ENCODE peak calls at places on chromosomes 5 and 9, in five cellular contexts. One of them, this sample, is unnamed.

GRCh38 chr9:134689320-134690181 is 47.9 kb downstream of the COL5A1 start:
- DNase-seq in breast epithelium: peak; percentile 47
- DNase-seq in CD4-positive, alpha-beta T cell: no peak
- DNase-seq in mucosa of descending colon: peak; percentile 60
- DNase-seq in osteoblast: peak; percentile 97
- DNase-seq in this sample: peak; percentile 57

GRCh38 chr9:128271112-128271511 is 4.7 kb downstream of the GOLGA2 start:
- DNase-seq in breast epithelium: peak; percentile 48
- DNase-seq in CD4-positive, alpha-beta T cell: no peak
- DNase-seq in mucosa of descending colon: no peak
- DNase-seq in osteoblast: peak; percentile 70
- DNase-seq in this sample: no peak

GRCh38 chr5:41843456-41844112 is 26.6 kb downstream of the OXCT1 start:
- DNase-seq in breast epithelium: no peak
- DNase-seq in CD4-positive, alpha-beta T cell: no peak
- DNase-seq in mucosa of descending colon: no peak
- DNase-seq in osteoblast: no peak
- DNase-seq in this sample: no peak

GRCh38 chr5:88063813-88064212 is 204.8 kb downstream of the TMEM161B start:
- DNase-seq in breast epithelium: no peak
- DNase-seq in CD4-positive, alpha-beta T cell: no peak
- DNase-seq in mucosa of descending colon: no peak
- DNase-seq in osteoblast: no peak
- DNase-seq in this sample: no peak

GRCh38 chr5:108661030-108661429 is 86.7 kb upstream of the FER start:
- DNase-seq in breast epithelium: no peak
- DNase-seq in CD4-positive, alpha-beta T cell: no peak
- DNase-seq in mucosa of descending colon: no peak
- DNase-seq in osteoblast: peak; percentile 31
- DNase-seq in this sample: no peak

GRCh38 chr5:58849995-58850667 is 267.3 kb downstream of the RAB3C start:
- DNase-seq in breast epithelium: no peak
- DNase-seq in CD4-positive, alpha-beta T cell: no peak
- DNase-seq in mucosa of descending colon: no peak
- DNase-seq in osteoblast: peak; percentile 64
- DNase-seq in this sample: no peak

GRCh38 chr9:131994364-131995110 is 85.1 kb downstream of the MED27 start:
- DNase-seq in breast epithelium: no peak
- DNase-seq in CD4-positive, alpha-beta T cell: no peak
- DNase-seq in mucosa of descending colon: no peak
- DNase-seq in osteoblast: no peak
- DNase-seq in this sample: no peak

GRCh38 chr9:91555132-91555531 is 131.5 kb upstream of the NFIL3 start:
- DNase-seq in breast epithelium: no peak
- DNase-seq in CD4-positive, alpha-beta T cell: no peak
- DNase-seq in mucosa of descending colon: no peak
- DNase-seq in osteoblast: no peak
- DNase-seq in this sample: no peak

GRCh38 chr9:113577525-113578261 is 114.2 kb downstream of the RGS3 start:
- DNase-seq in breast epithelium: no peak
- DNase-seq in CD4-positive, alpha-beta T cell: no peak
- DNase-seq in mucosa of descending colon: no peak
- DNase-seq in osteoblast: peak; percentile 92
- DNase-seq in this sample: no peak

DNA sequence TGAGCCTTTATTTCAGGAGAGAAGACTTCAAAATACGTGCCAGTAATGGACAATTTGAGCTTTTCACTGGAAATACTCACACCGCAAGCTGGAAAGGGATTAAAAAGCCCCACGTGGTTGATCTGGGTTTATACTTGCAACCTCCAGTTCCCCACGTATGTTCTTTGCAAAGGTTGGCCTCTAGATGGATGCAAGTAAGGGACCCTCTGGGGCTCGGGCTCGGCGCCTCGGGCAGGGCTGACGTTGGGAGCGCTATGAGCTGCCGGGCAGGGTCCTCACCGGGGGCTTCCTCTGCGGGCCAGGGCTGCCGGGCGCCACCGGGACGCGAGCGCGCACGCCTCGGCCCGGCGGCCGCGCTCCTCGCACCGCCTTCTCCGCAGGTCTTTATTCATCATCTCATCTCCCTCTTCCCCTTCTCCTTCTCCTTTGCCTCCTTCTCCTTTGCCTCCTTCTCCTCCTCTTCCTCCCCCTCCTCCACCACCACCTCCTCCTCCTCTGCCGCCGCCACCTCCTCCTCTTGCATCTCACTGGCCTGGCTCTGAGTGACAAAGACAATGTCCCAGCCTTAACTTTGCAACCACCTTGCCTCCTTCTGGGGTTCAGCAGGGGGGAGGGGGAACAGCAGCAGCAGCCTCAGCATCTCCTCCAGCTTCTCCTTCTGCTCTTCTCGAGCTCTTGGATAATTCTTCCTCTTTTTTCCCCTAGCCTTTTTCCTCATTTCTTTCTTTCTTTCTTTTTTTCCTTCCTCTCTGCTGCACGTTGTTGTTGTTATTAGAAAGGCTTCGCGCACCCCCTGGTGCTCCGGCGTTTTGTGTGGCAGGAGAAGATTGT is 636 bp upstream of the ZNF462 start:
- DNase-seq in breast epithelium: peak; percentile 40
- DNase-seq in CD4-positive, alpha-beta T cell: no peak
- DNase-seq in mucosa of descending colon: peak; percentile 66
- DNase-seq in osteoblast: peak; percentile 86
- DNase-seq in this sample: no peak
- TF ChIP-seq CTCF in breast epithelium: no peak
- TF ChIP-seq CTCF in CD4-positive, alpha-beta T cell: no peak
- TF ChIP-seq CTCF in mucosa of descending colon: no peak
- TF ChIP-seq CTCF in osteoblast: peak; percentile 44
- TF ChIP-seq CTCF in this sample: no peak

GRCh38 chr9:136089697-136090045 is 5.4 kb downstream of the NACC2 start:
- DNase-seq in breast epithelium: no peak
- DNase-seq in CD4-positive, alpha-beta T cell: no peak
- DNase-seq in mucosa of descending colon: no peak
- DNase-seq in osteoblast: peak; percentile 97
- DNase-seq in this sample: no peak
- TF ChIP-seq CTCF in breast epithelium: peak; percentile 14
- TF ChIP-seq CTCF in CD4-positive, alpha-beta T cell: peak; percentile 67
- TF ChIP-seq CTCF in mucosa of descending colon: no peak
- TF ChIP-seq CTCF in osteoblast: peak; percentile 60
- TF ChIP-seq CTCF in this sample: peak; percentile 54

GRCh38 chr5:152556779-152557178 is 151.7 kb upstream of the NMUR2 start:
- DNase-seq in breast epithelium: no peak
- DNase-seq in CD4-positive, alpha-beta T cell: no peak
- DNase-seq in mucosa of descending colon: no peak
- DNase-seq in osteoblast: no peak
- DNase-seq in this sample: no peak

GRCh38 chr5:152560508-152561137 is 155.5 kb upstream of the NMUR2 start:
- DNase-seq in breast epithelium: no peak
- DNase-seq in CD4-positive, alpha-beta T cell: no peak
- DNase-seq in mucosa of descending colon: no peak
- DNase-seq in osteoblast: no peak
- DNase-seq in this sample: no peak
- TF ChIP-seq CTCF in breast epithelium: peak; percentile 31
- TF ChIP-seq CTCF in CD4-positive, alpha-beta T cell: no peak
- TF ChIP-seq CTCF in mucosa of descending colon: peak; percentile 42
- TF ChIP-seq CTCF in osteoblast: peak; percentile 87
- TF ChIP-seq CTCF in this sample: peak; percentile 49

GRCh38 chr5:112863549-112863948 is 2.5 kb downstream of the SRP19 start:
- DNase-seq in breast epithelium: no peak
- DNase-seq in CD4-positive, alpha-beta T cell: no peak
- DNase-seq in mucosa of descending colon: no peak
- DNase-seq in osteoblast: no peak
- DNase-seq in this sample: no peak

GRCh38 chr5:112862085-112862484 is 998 bp downstream of the SRP19 start:
- DNase-seq in breast epithelium: no peak
- DNase-seq in CD4-positive, alpha-beta T cell: no peak
- DNase-seq in mucosa of descending colon: no peak
- DNase-seq in osteoblast: peak; percentile 2
- DNase-seq in this sample: no peak

GRCh38 chr5:112861638-112861985 is 525 bp downstream of the SRP19 start:
- DNase-seq in breast epithelium: no peak
- DNase-seq in CD4-positive, alpha-beta T cell: no peak
- DNase-seq in mucosa of descending colon: no peak
- DNase-seq in osteoblast: peak; percentile 58
- DNase-seq in this sample: no peak

GRCh38 chr5:112857866-112858265 is 3.2 kb upstream of the SRP19 start:
- DNase-seq in breast epithelium: no peak
- DNase-seq in CD4-positive, alpha-beta T cell: no peak
- DNase-seq in mucosa of descending colon: no peak
- DNase-seq in osteoblast: no peak
- DNase-seq in this sample: no peak

GRCh38 chr5:112860929-112861637 is at the start of gene SRP19:
- DNase-seq in breast epithelium: peak; percentile 93
- DNase-seq in CD4-positive, alpha-beta T cell: peak; percentile 82
- DNase-seq in mucosa of descending colon: peak; percentile 96
- DNase-seq in osteoblast: peak; percentile 95
- DNase-seq in this sample: peak; percentile 91
- TF ChIP-seq CTCF in breast epithelium: no peak
- TF ChIP-seq CTCF in CD4-positive, alpha-beta T cell: no peak
- TF ChIP-seq CTCF in mucosa of descending colon: no peak
- TF ChIP-seq CTCF in osteoblast: no peak
- TF ChIP-seq CTCF in this sample: no peak

GRCh38 chr5:142438573-142438972 is 113.8 kb upstream of the SPRY4 start:
- DNase-seq in breast epithelium: no peak
- DNase-seq in CD4-positive, alpha-beta T cell: no peak
- DNase-seq in mucosa of descending colon: no peak
- DNase-seq in osteoblast: no peak
- DNase-seq in this sample: no peak
- TF ChIP-seq CTCF in breast epithelium: no peak
- TF ChIP-seq CTCF in CD4-positive, alpha-beta T cell: no peak
- TF ChIP-seq CTCF in mucosa of descending colon: no peak
- TF ChIP-seq CTCF in osteoblast: no peak
- TF ChIP-seq CTCF in this sample: no peak